ENCODE peak calls at places on chromosomes 4 and X, in five cellular contexts. U is A549, R is GM12878, X is K562, Z is H1. T is an unnamed sample.
A peak's percentile ranks its signal among the peaks of the same experiment; 100 is the strongest.

GRCh38 chr4:67103001-67103737 is 442.1 kb downstream of the CENPC start:
- DNase-seq in U (no peak), Z (no peak), R (no peak), X (no peak), T (no peak)

GRCh38 chrX:31036895-31037294 is 34.9 kb downstream of the FTHL17 start:
- DNase-seq in Z (peak; percentile 45), R (no peak), X (peak; percentile 36), U (peak; percentile 10), T (peak; percentile 42)

GRCh38 chrX:50206753-50207152 is 2.2 kb downstream of the CCNB3 start:
- DNase-seq in X (no peak), Z (no peak), R (no peak), U (no peak), T (no peak)

GRCh38 chrX:78548012-78548411 is 111.1 kb downstream of the RTL3 start:
- DNase-seq in X (no peak), Z (no peak), R (no peak), U (no peak), T (no peak)

GRCh38 chrX:114611018-114611619 is 27.2 kb downstream of the HTR2C start:
- DNase-seq in R (no peak), U (peak; percentile 9), Z (peak; percentile 47), X (peak; percentile 41), T (peak; percentile 3)

GRCh38 chr4:186691396-186691795 is 32.3 kb downstream of the FAT1 start:
- DNase-seq in U (no peak), R (no peak), X (no peak), Z (no peak), T (no peak)

GRCh38 chrX:111180750-111181240 is 84.8 kb downstream of the PAK3 start:
- DNase-seq in Z (no peak), R (no peak), X (no peak), U (no peak), T (no peak)

GRCh38 chr4:38782452-38783108 is at the start of gene TLR10:
- DNase-seq in X (peak; percentile 39), R (peak; percentile 82), Z (no peak), U (peak; percentile 19), T (peak; percentile 20)

GRCh38 chr4:134471569-134471968 is 270.0 kb upstream of the PABPC4L start:
- DNase-seq in Z (no peak), R (no peak), X (no peak), U (no peak), T (no peak)

GRCh38 chr4:42627887-42628646 is 28.8 kb downstream of the ATP8A1 start:
- DNase-seq in Z (no peak), R (peak; percentile 97), X (no peak), U (no peak), T (no peak)

GRCh38 chr4:88807499-88807898 is 109.9 kb upstream of the NAP1L5 start:
- DNase-seq in R (no peak), U (no peak), Z (no peak), X (no peak), T (no peak)

GRCh38 chrX:153999359-154000037 is 20.2 kb downstream of the IRAK1 start:
- DNase-seq in Z (no peak), X (no peak), U (no peak), R (no peak), T (no peak)

GRCh38 chr4:75880278-75880677 is 22.0 kb downstream of the PPEF2 start:
- DNase-seq in Z (no peak), R (no peak), U (no peak), X (no peak), T (no peak)

GRCh38 chr4:16794816-16795445 is 103.5 kb downstream of the LDB2 start:
- DNase-seq in R (no peak), Z (peak; percentile 89), U (no peak), X (peak; percentile 63), T (peak; percentile 63)

GRCh38 chrX:79081895-79082512 is 62.5 kb upstream of the GPR174 start:
- DNase-seq in Z (no peak), U (peak; percentile 4), X (peak; percentile 21), R (peak; percentile 61), T (no peak)

GRCh38 chrX:133563705-133564104 is 148.4 kb upstream of the GPC4 start:
- DNase-seq in R (no peak), U (no peak), X (no peak), Z (no peak), T (no peak)

GRCh38 chrX:38561126-38561868 is at the start of gene TSPAN7:
- DNase-seq in X (peak; percentile 92), Z (peak; percentile 75), R (no peak), U (peak; percentile 40), T (peak; percentile 46)

GRCh38 chrX:65491620-65492019 is 43.0 kb downstream of the LAS1L start:
- DNase-seq in U (no peak), R (no peak), Z (no peak), X (no peak), T (no peak)

GRCh38 chr4:68375667-68376559 is 26.0 kb upstream of the YTHDC1 start:
- DNase-seq in R (no peak), Z (peak; percentile 66), X (peak; percentile 9), U (peak; percentile 46), T (peak; percentile 66)

GRCh38 chr4:128349921-128350320 is 62.3 kb upstream of the PGRMC2 start:
- DNase-seq in R (no peak), U (peak; percentile 62), X (no peak), Z (no peak), T (peak; percentile 92)

GRCh38 chr4:112706840-112707207 is 69.9 kb downstream of the LARP7 start:
- DNase-seq in Z (no peak), U (no peak), R (no peak), X (no peak), T (no peak)

GRCh38 chr4:183987987-183988392 is 82.9 kb downstream of the STOX2 start:
- DNase-seq in U (peak; percentile 76), X (peak; percentile 16), Z (no peak), R (no peak), T (peak; percentile 7)

GRCh38 chrX:55127692-55128091 is 38.9 kb downstream of the PAGE2 start:
- DNase-seq in Z (no peak), U (no peak), R (no peak), X (no peak), T (no peak)

GRCh38 chrX:119251381-119251780 is 15.3 kb downstream of the PGRMC1 start:
- DNase-seq in R (no peak), U (no peak), X (no peak), Z (no peak), T (no peak)

GRCh38 chrX:1453951-1454785 is 1.5 kb upstream of the ASMTL start:
- DNase-seq in U (peak; percentile 83), R (no peak), X (peak; percentile 64), Z (peak; percentile 99), T (peak; percentile 70)

GRCh38 chr4:108651068-108651794 is 832 bp downstream of the OSTC start:
- DNase-seq in R (no peak), Z (no peak), X (peak; percentile 33), U (peak; percentile 18), T (peak; percentile 60)
- TF ChIP-seq KDM1A in R (no peak), Z (no peak), X (no peak), U (no peak), T (no peak)

GRCh38 chr4:167887726-167888125 is 204.6 kb upstream of the ANXA10 start:
- DNase-seq in R (no peak), Z (no peak), X (no peak), U (no peak), T (no peak)

GRCh38 chr4:167885872-167886271 is 206.5 kb upstream of the ANXA10 start:
- DNase-seq in R (no peak), X (no peak), U (no peak), Z (no peak), T (no peak)

GRCh38 chr4:167885071-167885470 is 207.3 kb upstream of the ANXA10 start:
- DNase-seq in Z (no peak), R (no peak), U (no peak), X (no peak), T (no peak)

GRCh38 chr4:167883271-167883670 is 209.1 kb upstream of the ANXA10 start:
- DNase-seq in R (no peak), U (no peak), Z (no peak), X (no peak), T (no peak)
- TF ChIP-seq KDM1A in R (no peak), U (no peak), Z (no peak), X (no peak), T (no peak)

DNA sequence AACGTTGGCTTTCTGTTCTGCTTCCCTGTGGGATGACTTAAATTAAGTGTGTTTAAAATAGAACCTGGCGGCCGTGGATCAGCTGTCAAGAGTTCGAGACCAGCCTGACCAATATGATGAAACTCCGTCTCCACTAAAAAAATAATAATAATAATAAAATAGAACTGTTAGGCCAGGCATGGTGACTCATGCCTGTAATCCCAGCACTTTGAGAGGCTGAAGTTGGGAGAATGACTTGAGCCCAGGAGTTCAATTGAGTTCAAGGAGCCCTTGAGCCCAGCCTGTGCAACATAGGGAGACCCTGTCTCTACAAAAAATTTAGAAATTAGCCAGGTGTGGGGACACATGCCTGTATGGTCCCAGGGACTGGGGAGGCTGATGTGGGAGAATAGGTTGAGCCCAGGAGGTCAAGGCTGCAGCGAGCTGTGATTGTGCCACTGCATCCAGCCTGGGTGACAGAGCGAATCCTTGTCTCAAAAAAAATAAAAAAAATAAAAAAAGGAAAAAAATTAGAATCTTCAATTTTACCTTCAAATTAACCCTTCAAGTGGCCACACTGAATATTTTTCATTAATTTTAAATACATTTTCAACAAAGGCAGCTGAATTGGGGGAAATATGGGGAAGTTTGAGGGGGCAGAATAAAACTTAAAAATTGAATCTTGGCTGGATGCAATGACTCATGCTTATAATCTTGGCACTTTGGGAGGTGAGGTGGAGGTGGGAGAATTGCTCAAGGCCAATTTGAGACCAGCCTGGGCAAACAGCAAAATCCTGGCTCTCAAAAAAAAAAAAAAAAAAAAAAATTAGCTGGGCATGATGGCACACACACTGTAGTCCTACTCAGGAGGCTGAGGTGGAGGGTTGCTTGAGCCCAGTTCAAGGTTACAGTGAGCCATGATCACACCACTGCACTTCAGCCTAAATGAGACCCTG is 31.8 kb upstream of the HSD17B13 start:
- DNase-seq in R (no peak), U (no peak), X (no peak), Z (no peak), T (no peak)
- TF ChIP-seq KDM1A in R (no peak), U (no peak), X (no peak), Z (no peak), T (no peak)

DNA sequence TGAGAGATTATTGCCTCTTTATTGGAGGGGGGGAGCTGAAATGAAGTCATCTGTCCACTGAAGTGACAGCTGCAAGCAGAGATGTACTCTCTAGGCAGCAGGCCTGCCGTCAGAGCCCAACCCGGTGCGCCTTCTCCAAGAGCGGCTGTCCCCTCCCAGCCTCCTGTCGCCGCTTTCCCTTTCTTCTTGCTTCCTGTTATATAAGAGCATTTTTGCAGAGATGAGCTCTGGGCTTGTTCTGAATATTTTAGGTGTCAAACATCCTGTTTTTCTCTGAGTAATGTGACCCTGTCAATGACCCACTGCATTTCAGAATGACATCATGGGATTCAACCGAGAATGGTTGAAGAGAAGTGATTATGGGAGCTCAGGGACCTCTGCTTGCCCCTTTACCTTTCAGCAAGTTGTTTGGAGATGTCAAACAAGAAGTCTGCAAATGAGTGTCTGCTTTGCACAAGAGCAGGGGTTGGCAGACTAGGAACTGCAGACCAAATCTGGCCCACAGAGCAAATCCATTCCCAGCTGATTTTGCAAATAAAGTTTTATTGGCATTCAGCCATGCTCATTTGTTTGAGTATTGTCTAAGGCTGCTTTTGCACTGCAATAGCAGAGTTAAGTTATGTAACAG is 79.9 kb downstream of the SLC9A6 start:
- DNase-seq in X (no peak), Z (no peak), R (no peak), U (no peak), T (peak; percentile 42)
- TF ChIP-seq KDM1A in X (no peak), Z (no peak), R (no peak), U (no peak), T (no peak)

DNA sequence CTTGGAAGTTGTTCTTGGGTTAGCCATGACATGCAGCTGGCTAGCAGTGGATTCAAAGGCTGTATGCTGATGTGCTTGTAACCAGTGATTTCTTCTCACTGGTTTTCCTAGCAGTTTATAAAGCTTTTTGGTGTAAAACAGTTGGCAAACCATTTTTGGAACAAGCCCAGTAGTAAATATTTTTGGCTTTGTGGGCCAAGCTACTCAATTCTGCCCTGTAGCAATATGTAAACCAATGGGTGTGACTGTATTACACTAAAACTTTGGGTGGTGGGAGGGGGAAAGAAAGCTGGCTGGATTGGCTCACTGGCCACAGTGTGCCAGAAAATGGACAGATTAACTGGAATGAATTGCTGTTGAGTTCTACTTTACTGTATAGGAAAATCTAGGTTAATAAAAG is 85.6 kb downstream of the SHROOM2 start:
- DNase-seq in R (no peak), U (no peak), Z (no peak), X (no peak), T (no peak)
- TF ChIP-seq KDM1A in R (no peak), U (no peak), Z (no peak), X (no peak), T (no peak)

T was measured in HepG2.